ENCODE peak calls at places on chromosome 22, in four cellular contexts. C, T, Q and J are unnamed samples.

GRCh38 chr22:45731041-45731797 is 59.6 kb downstream of the ATXN10 start:
- DNase-seq in T (no peak), C (no peak), Q (peak), J (no peak)

GRCh38 chr22:21797444-21798221 is 62.0 kb upstream of the YPEL1 start:
- DNase-seq in T (no peak), C (no peak), Q (peak), J (no peak)

GRCh38 chr22:17101475-17102296 is 16.9 kb downstream of the IL17RA start:
- DNase-seq in C (no peak), Q (no peak), T (no peak), J (no peak)

GRCh38 chr22:48712558-48712957 is 1115.1 kb downstream of the BRD1 start:
- DNase-seq in Q (no peak), C (no peak), T (no peak), J (no peak)

GRCh38 chr22:27836181-27836580 is 34.6 kb upstream of the MN1 start:
- DNase-seq in T (peak), C (no peak), Q (no peak), J (peak)

GRCh38 chr22:21796863-21797262 is 61.3 kb upstream of the YPEL1 start:
- DNase-seq in C (no peak), T (no peak), Q (no peak), J (no peak)

GRCh38 chr22:40156001-40156516 is 21.7 kb upstream of the TNRC6B start:
- DNase-seq in C (peak), Q (peak), T (no peak), J (peak)

GRCh38 chr22:24503137-24503850 is 8.2 kb downstream of the UPB1 start:
- DNase-seq in T (peak), C (peak), Q (no peak), J (peak)

GRCh38 chr22:46726066-46726985 is 11.7 kb downstream of the CERK start:
- DNase-seq in T (no peak), C (no peak), Q (no peak), J (peak)

GRCh38 chr22:20298110-20298802 is 21.6 kb downstream of the DGCR6L start:
- DNase-seq in C (no peak), Q (no peak), T (no peak), J (no peak)

GRCh38 chr22:44668190-44668885 is 33.7 kb upstream of the PRR5 start:
- DNase-seq in T (no peak), C (no peak), Q (no peak), J (no peak)

GRCh38 chr22:20009582-20010306 is 6.9 kb downstream of the ARVCF start:
- DNase-seq in C (no peak), T (no peak), Q (no peak), J (no peak)

GRCh38 chr22:27715078-27715477 is 86.5 kb downstream of the MN1 start:
- DNase-seq in Q (no peak), T (no peak), C (no peak), J (no peak)

GRCh38 chr22:45285431-45286058 is 796 bp downstream of the UPK3A start:
- DNase-seq in T (no peak), Q (no peak), C (no peak), J (no peak)

GRCh38 chr22:19663286-19663815 is 51.0 kb upstream of the SEPTIN5 start:
- DNase-seq in C (no peak), T (peak), Q (peak), J (peak)

GRCh38 chr22:19516378-19517170 is 7.6 kb downstream of the CLDN5 start:
- DNase-seq in Q (no peak), T (no peak), C (no peak), J (no peak)

GRCh38 chr22:20043057-20043996 is 22.4 kb downstream of the TANGO2 start:
- DNase-seq in C (no peak), Q (no peak), T (no peak), J (no peak)

GRCh38 chr22:17664414-17665045 is 26.0 kb downstream of the BCL2L13 start:
- DNase-seq in C (no peak), Q (no peak), T (no peak), J (no peak)

GRCh38 chr22:19879248-19879575 is 24.5 kb upstream of the GNB1L start:
- DNase-seq in Q (no peak), T (peak), C (no peak), J (no peak)

GRCh38 chr22:17917490-17917983 is 106.8 kb downstream of the MICAL3 start:
- DNase-seq in T (no peak), C (no peak), Q (no peak), J (no peak)

GRCh38 chr22:20028855-20029549 is 8.1 kb downstream of the TANGO2 start:
- DNase-seq in T (no peak), Q (no peak), C (no peak), J (no peak)

GRCh38 chr22:34410111-34410510 is 489.8 kb upstream of the LARGE1 start:
- DNase-seq in T (no peak), C (no peak), Q (no peak), J (no peak)

GRCh38 chr22:45001653-45002052 is 8.2 kb downstream of the PHF21B start:
- DNase-seq in C (no peak), Q (no peak), T (no peak), J (no peak)

GRCh38 chr22:46604306-46604690 is 15.9 kb upstream of the GRAMD4 start:
- DNase-seq in Q (no peak), T (peak), C (no peak), J (no peak)

GRCh38 chr22:45537734-45538181 is 35.1 kb downstream of the FBLN1 start:
- DNase-seq in T (peak), C (no peak), Q (peak), J (peak)

GRCh38 chr22:35131423-35132050 is 65.6 kb downstream of the ISX start:
- DNase-seq in C (no peak), Q (no peak), T (no peak), J (no peak)

GRCh38 chr22:19606332-19607197 is 82.4 kb upstream of the CLDN5 start:
- DNase-seq in C (no peak), Q (no peak), T (no peak), J (no peak)

GRCh38 chr22:47084226-47084625 is 321.8 kb downstream of the TBC1D22A start:
- DNase-seq in T (no peak), Q (no peak), C (no peak), J (no peak)

GRCh38 chr22:20128902-20129746 is 2.5 kb upstream of the ZDHHC8 start:
- DNase-seq in Q (no peak), C (no peak), T (no peak), J (peak)

GRCh38 chr22:33853200-33854097 is 66.8 kb downstream of the LARGE1 start:
- DNase-seq in T (peak), Q (peak), C (peak), J (peak)

GRCh38 chr22:50604623-50605348 is 4.2 kb downstream of the MAPK8IP2 start:
- DNase-seq in Q (no peak), T (no peak), C (no peak), J (no peak)

GRCh38 chr22:50605349-50606074 is 4.9 kb downstream of the MAPK8IP2 start:
- DNase-seq in T (no peak), C (no peak), Q (no peak), J (no peak)

GRCh38 chr22:50607366-50608020 is 6.9 kb downstream of the MAPK8IP2 start:
- DNase-seq in T (no peak), Q (no peak), C (no peak), J (no peak)

GRCh38 chr22:50606561-50607365 is 6.2 kb downstream of the MAPK8IP2 start:
- DNase-seq in Q (no peak), T (no peak), C (no peak), J (no peak)

GRCh38 chr22:50606126-50606525 is 5.5 kb downstream of the MAPK8IP2 start:
- DNase-seq in Q (no peak), C (no peak), T (no peak), J (no peak)
- TF ChIP-seq CTCF in Q (no peak), C (no peak), T (no peak), J (no peak)

DNA sequence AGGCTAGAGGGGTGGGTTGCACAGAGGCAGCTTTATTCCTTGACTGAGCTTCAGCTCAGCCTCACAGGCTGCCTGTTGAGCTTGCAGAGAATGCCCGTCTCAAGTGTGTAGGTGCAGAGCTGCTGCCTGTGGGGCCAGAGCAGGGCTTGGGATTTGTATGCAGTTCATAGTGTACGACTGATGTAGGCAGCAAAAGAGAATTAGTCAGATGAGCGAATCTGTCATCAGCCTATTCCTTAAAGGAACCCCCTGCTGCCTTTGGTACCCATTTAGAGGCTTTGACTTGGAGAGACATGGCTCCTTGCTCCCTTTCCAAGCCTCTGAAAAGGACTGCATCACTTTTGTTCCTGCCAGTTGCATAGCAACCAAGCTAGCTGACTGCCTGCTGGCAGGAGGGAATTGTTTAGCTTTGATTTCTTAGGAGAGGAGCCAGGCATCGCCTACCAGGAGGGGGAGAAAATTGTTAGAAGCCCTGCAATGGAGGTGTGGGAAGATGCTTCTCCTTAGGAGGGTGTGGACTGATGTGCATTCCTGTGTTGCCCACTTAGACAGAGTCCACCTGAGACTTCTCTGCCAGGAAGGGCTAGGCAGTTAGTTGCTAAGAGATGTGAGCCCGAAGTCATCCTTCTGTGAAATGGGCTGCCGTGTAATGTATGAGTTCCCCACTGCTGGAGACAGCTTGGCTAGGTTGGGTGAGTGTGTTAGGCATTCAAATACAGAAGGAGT is 10.9 kb downstream of the ACO2 start:
- DNase-seq in C (no peak), T (peak), Q (peak), J (peak)
- H3K4me3 ChIP-seq in C (no peak), T (no peak), Q (no peak), J (no peak)

DNA sequence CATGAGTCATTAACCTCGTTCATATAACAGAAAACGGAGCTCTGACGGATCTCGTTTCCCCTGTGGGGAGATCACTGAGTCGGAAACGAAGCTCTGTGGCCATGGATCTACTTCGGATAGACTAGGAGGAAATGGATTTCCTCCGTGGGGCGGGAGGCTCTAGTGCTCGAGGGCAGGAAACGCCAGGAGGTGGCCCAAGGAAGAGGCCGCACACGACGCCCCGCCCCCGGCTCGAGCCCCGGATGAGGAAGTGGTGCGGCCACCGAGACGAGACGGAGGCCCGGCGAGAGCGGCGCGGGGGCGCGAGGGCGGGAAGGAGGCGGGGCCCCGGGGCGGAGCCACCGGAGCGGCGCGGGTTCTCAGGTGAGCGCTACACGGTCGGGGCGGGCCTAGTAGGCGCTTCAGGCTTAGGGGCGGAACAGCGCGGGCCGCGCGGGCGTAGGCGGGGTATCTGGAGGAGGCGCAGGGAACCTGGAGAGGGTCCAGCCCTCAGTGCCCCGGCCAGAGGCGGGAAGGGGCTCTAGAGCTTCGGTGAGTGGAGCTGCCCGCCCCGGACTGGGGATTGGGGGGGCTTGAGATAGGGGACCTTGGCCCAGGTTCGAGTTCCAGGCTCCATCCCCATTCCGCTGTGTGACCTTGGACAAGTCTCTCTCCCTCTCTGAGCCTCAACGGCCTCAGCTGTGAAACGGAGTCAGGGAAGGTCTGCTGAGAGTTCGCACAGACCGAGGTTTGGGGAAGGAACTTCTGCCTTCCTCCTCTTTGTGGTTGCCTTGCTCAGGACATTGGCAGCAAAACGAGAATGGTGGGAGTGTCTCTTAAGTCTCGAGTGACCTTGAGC is at the start of gene DEPDC5:
- DNase-seq in C (peak), Q (peak), T (peak), J (peak)
- TF ChIP-seq CTCF in C (peak), Q (no peak), T (no peak), J (no peak)

GRCh38 chr22:28923826-28924732 is 40.7 kb downstream of the ZNRF3 start:
- DNase-seq in Q (peak), C (peak), T (no peak), J (no peak)
- H3K4me3 ChIP-seq in Q (no peak), C (no peak), T (peak), J (no peak)

DNA sequence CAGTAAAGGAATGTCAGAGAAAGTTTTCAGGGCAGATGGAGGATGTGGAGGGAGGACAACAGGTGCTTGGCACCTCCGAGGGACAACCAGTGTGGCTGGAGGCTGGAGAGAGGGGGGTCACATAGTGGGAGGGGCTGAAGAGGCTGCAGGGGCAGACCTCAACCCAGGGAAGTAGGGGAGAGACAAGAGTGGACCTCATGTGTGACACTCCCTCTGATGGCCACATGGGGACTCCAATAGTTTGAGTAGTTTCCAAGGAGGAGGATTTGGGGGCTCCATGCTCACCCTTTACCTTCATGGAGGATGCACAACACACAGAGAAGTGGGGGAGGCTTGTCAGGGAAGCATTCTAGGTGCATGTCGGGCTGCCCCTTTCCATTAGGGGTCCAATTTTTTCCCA is 35.1 kb upstream of the ASPHD2 start:
- DNase-seq in Q (no peak), T (no peak), C (no peak), J (no peak)
- TF ChIP-seq CTCF in Q (no peak), T (no peak), C (no peak), J (peak)

GRCh38 chr22:43554259-43554636 is 142.4 kb downstream of the MPPED1 start:
- DNase-seq in C (no peak), T (no peak), Q (no peak), J (no peak)

GRCh38 chr22:43550024-43550620 is 138.3 kb downstream of the MPPED1 start:
- DNase-seq in T (no peak), C (no peak), Q (no peak), J (no peak)

GRCh38 chr22:43554694-43555365 is 143.0 kb downstream of the MPPED1 start:
- DNase-seq in T (no peak), C (no peak), Q (no peak), J (no peak)

GRCh38 chr22:43555561-43556515 is 144.0 kb downstream of the MPPED1 start:
- DNase-seq in T (no peak), Q (no peak), C (no peak), J (no peak)

GRCh38 chr22:43553451-43554258 is 141.8 kb downstream of the MPPED1 start:
- DNase-seq in T (no peak), Q (no peak), C (no peak), J (no peak)
- H3K4me3 ChIP-seq in T (no peak), Q (no peak), C (no peak), J (no peak)

GRCh38 chr22:22943521-22944267 is 56.1 kb downstream of the IGLL5 start:
- DNase-seq in T (no peak), C (no peak), Q (no peak), J (no peak)
- TF ChIP-seq CTCF in T (no peak), C (no peak), Q (no peak), J (no peak)

DNA sequence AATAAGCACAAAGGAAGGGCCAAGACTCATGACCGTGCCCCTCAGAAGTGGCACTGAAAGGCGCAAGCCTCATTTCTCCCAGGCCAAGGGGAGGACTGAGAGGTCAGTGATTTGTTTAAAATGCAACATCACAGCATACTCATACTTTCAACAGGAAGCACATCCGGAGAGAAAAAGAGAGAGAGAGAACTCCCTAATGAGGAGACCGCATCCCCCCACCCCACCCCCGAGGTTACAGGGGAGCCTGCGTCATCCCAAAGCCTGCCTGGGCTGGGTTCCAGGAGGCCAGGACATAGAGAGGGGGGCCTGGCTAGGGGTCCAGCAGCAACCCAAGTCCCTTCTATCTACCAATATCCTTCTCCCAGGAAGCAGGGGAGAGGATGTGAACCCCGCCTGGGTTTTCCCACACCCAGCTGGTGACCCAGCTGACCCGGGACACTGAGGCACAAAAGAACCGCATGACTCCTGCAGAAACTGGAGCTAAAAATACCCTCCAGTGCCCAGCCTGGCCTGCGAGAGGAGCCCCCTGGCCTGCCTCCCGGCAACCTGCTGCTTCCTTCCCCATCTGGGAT is 3.8 kb downstream of the CSNK1E start:
- DNase-seq in Q (peak), T (peak), C (no peak), J (peak)
- H3K4me3 ChIP-seq in Q (peak), T (peak), C (no peak), J (peak)

DNA sequence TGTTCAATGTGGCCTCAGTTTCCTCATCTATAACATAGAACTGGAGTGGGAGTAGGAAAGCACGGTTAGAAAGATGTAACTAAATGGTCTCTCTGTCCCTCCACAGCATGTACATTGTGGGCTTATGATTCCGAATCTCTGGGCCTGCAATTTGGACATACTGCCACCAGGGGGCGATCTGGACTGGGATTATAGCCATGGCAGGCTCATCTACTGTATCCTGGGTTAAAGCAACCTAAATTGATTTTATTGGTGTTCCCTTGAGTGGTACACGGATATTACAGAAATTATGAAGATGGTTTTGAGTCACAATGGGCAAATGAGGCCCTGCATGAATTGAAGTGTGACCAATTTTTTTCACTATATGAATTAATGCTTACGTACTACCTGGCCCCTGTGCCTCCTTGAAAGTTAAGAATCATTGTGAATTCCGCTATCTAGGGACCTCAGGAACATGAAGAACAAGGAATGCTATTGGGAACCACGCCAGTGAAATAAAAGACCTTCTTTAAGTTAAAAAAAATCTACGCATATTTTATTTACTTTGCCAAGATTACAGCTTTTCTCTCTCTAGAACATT is 32.9 kb downstream of the TST start:
- DNase-seq in C (no peak), Q (no peak), T (no peak), J (peak)
- TF ChIP-seq CTCF in C (peak), Q (peak), T (peak), J (peak)

GRCh38 chr22:49941507-49942316 is 18.9 kb upstream of the PIM3 start:
- DNase-seq in C (no peak), Q (no peak), T (no peak), J (no peak)

GRCh38 chr22:49944399-49944891 is 16.1 kb upstream of the PIM3 start:
- DNase-seq in C (no peak), Q (no peak), T (no peak), J (no peak)

GRCh38 chr22:49942565-49943404 is 17.8 kb upstream of the PIM3 start:
- DNase-seq in C (no peak), Q (no peak), T (no peak), J (no peak)

GRCh38 chr22:49943771-49944398 is 16.7 kb upstream of the PIM3 start:
- DNase-seq in C (no peak), T (no peak), Q (no peak), J (no peak)

DNA sequence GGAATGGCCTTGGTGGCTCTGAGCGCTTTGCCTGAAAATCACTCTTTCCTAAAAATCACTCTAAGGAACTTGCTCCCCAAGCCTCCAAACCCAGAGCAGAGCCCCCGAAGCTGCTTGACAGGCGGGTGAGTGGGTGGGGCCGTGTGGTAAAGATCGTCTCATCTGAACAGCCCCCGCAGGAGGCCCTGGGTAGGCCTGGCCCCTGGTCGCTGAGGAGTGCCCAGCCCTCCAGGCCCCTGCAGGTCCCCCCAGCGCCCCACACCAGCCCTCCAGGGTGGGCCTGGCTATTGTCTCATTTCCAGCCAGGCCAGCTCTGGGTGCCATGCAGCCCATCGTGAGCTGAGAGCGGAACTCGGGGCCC is 17.2 kb upstream of the PIM3 start:
- DNase-seq in T (no peak), Q (no peak), C (no peak), J (no peak)
- H3K4me3 ChIP-seq in T (no peak), Q (no peak), C (no peak), J (no peak)